ENCODE peak calls at places on chromosome 13, in six cellular contexts. Y is iris pigment epithelial cell, W is PC-3, L is vagina, R is A549, Z is non-pigmented ciliary epithelial cell. G is an unnamed sample.

GRCh38 chr13:24511019-24511823 is 1.4 kb downstream of the PARP4 start:
- DNase-seq in R (peak), L (no peak), W (peak), Y (peak), Z (peak), G (no peak)

GRCh38 chr13:80654638-80655249 is 313.8 kb upstream of the SPRY2 start:
- DNase-seq in Y (peak), Z (no peak), R (no peak), W (no peak), L (no peak), G (no peak)

GRCh38 chr13:110226051-110226562 is 80.8 kb downstream of the COL4A1 start:
- DNase-seq in R (no peak), Z (peak), L (no peak), W (no peak), Y (peak), G (no peak)

GRCh38 chr13:99357149-99357596 is 50.0 kb upstream of the GPR183 start:
- DNase-seq in Z (peak), L (no peak), W (peak), Y (peak), R (no peak), G (no peak)

GRCh38 chr13:76542176-76542575 is 344.0 kb downstream of the KCTD12 start:
- DNase-seq in Y (no peak), L (no peak), W (no peak), R (no peak), Z (no peak), G (no peak)

GRCh38 chr13:50375792-50376191 is 360.5 kb downstream of the KCNRG start:
- DNase-seq in R (no peak), Z (no peak), L (peak), Y (peak), W (peak), G (no peak)

GRCh38 chr13:41465215-41465907 is 8.0 kb downstream of the RGCC start:
- DNase-seq in W (peak), Z (peak), R (no peak), L (no peak), Y (peak), G (no peak)

GRCh38 chr13:85093808-85094207 is 705.4 kb downstream of the SLITRK6 start:
- DNase-seq in L (no peak), R (no peak), Y (peak), W (peak), Z (no peak), G (no peak)

GRCh38 chr13:112814905-112815585 is 125.2 kb downstream of the ATP11A start:
- DNase-seq in W (peak), L (no peak), Y (peak), Z (no peak), R (no peak), G (no peak)

GRCh38 chr13:48411281-48412099 is 1.4 kb downstream of the LPAR6 start:
- DNase-seq in Z (no peak), Y (no peak), L (no peak), R (no peak), W (peak), G (no peak)

G was measured in NCI-H1930.